ENCODE peak calls at places on chromosomes 1 and 21, in five cellular contexts. O, M, L, C and F are unnamed samples.

GRCh38 chr1:86356247-86356646 is 39.9 kb downstream of the ODF2L start:
- DNase-seq in O (no peak), M (peak), L (no peak), C (peak), F (no peak)

GRCh38 chr21:45336870-45337269 is 49.2 kb upstream of the POFUT2 start:
- DNase-seq in O (no peak), M (no peak), L (no peak), C (no peak), F (no peak)

GRCh38 chr1:30169269-30169668 is 554.1 kb downstream of the MATN1 start:
- DNase-seq in O (no peak), M (no peak), L (no peak), C (no peak), F (no peak)

GRCh38 chr1:203286161-203286984 is 18.9 kb upstream of the BTG2 start:
- DNase-seq in O (no peak), M (no peak), L (peak), C (no peak), F (no peak)

GRCh38 chr21:33355355-33355754 is 30.6 kb downstream of the IFNAR1 start:
- DNase-seq in O (no peak), M (no peak), L (no peak), C (no peak), F (no peak)

GRCh38 chr1:194929376-194929775 is 1678.9 kb downstream of the KCNT2 start:
- DNase-seq in O (no peak), M (peak), L (no peak), C (no peak), F (no peak)

GRCh38 chr1:27872059-27872801 is at the start of gene THEMIS2:
- DNase-seq in O (no peak), M (peak), L (peak), C (no peak), F (peak)

GRCh38 chr1:234603221-234604204 is 6.5 kb downstream of the IRF2BP2 start:
- DNase-seq in O (no peak), M (peak), L (no peak), C (peak), F (no peak)

GRCh38 chr1:41578712-41579335 is 94.3 kb upstream of the EDN2 start:
- DNase-seq in O (no peak), M (peak), L (no peak), C (no peak), F (no peak)

GRCh38 chr1:205582046-205582445 is 49.8 kb downstream of the ELK4 start:
- DNase-seq in O (no peak), M (no peak), L (peak), C (no peak), F (no peak)

GRCh38 chr1:154258784-154259183 is 13.6 kb upstream of the HAX1 start:
- DNase-seq in O (no peak), M (no peak), L (no peak), C (no peak), F (no peak)

GRCh38 chr1:242639104-242639503 is 114.6 kb upstream of the PLD5 start:
- DNase-seq in O (no peak), M (no peak), L (no peak), C (no peak), F (no peak)

GRCh38 chr1:36650200-36651065 is 167.7 kb upstream of the CSF3R start:
- DNase-seq in O (no peak), M (peak), L (peak), C (peak), F (no peak)

GRCh38 chr1:111603979-111604378 is 15.6 kb upstream of the RAP1A start:
- DNase-seq in O (no peak), M (no peak), L (no peak), C (no peak), F (no peak)

GRCh38 chr21:45080639-45081414 is 6.4 kb downstream of the ADARB1 start:
- DNase-seq in O (no peak), M (peak), L (no peak), C (no peak), F (no peak)

GRCh38 chr1:225830823-225831222 is 20.9 kb downstream of the EPHX1 start:
- DNase-seq in O (no peak), M (no peak), L (no peak), C (no peak), F (no peak)

GRCh38 chr1:115252585-115252984 is 85.5 kb downstream of the NGF start:
- DNase-seq in O (no peak), M (no peak), L (no peak), C (no peak), F (no peak)

GRCh38 chr21:35377505-35378090 is 328.5 kb upstream of the RUNX1 start:
- DNase-seq in O (no peak), M (peak), L (no peak), C (no peak), F (no peak)

GRCh38 chr1:109299087-109299983 is 7.5 kb downstream of the MYBPHL start:
- DNase-seq in O (no peak), M (peak), L (peak), C (no peak), F (peak)

GRCh38 chr1:67479146-67479891 is 49.1 kb upstream of the SERBP1 start:
- DNase-seq in O (peak), M (peak), L (no peak), C (no peak), F (no peak)

GRCh38 chr1:203359010-203359571 is 8.2 kb upstream of the FMOD start:
- DNase-seq in O (no peak), M (peak), L (no peak), C (no peak), F (no peak)

GRCh38 chr1:33654267-33654832 is 181.9 kb downstream of the ZSCAN20 start:
- DNase-seq in O (no peak), M (peak), L (no peak), C (peak), F (no peak)

GRCh38 chr21:36717901-36718465 is 19.1 kb downstream of the SIM2 start:
- DNase-seq in O (no peak), M (no peak), L (no peak), C (no peak), F (no peak)

GRCh38 chr1:205538211-205538840 is 33.9 kb downstream of the CDK18 start:
- DNase-seq in O (no peak), M (peak), L (no peak), C (peak), F (no peak)

GRCh38 chr1:93079685-93080141 is 630 bp downstream of the MTF2 start:
- DNase-seq in O (no peak), M (peak), L (peak), C (no peak), F (peak)

GRCh38 chr1:179867493-179868330 is 9.9 kb downstream of the TOR1AIP2 start:
- DNase-seq in O (no peak), M (peak), L (peak), C (peak), F (no peak)

GRCh38 chr1:93663191-93663614 is 18.4 kb downstream of the BCAR3 start:
- DNase-seq in O (no peak), M (no peak), L (no peak), C (no peak), F (no peak)

GRCh38 chr1:17099941-17100340 is 19.3 kb downstream of the PADI2 start:
- DNase-seq in O (no peak), M (no peak), L (no peak), C (no peak), F (no peak)

GRCh38 chr1:156384007-156384406 is 15.0 kb downstream of the RHBG start:
- DNase-seq in O (no peak), M (no peak), L (no peak), C (no peak), F (no peak)

GRCh38 chr1:218351617-218352438 is 6.7 kb downstream of the TGFB2 start:
- DNase-seq in O (no peak), M (peak), L (no peak), C (no peak), F (no peak)

GRCh38 chr1:227170361-227171166 is 147.7 kb downstream of the CDC42BPA start:
- DNase-seq in O (no peak), M (peak), L (no peak), C (no peak), F (no peak)

GRCh38 chr21:41778974-41779600 is 12.2 kb upstream of the RIPK4 start:
- DNase-seq in O (no peak), M (no peak), L (no peak), C (peak), F (no peak)

GRCh38 chr1:113123737-113124136 is 50.7 kb downstream of the LRIG2 start:
- DNase-seq in O (no peak), M (peak), L (no peak), C (no peak), F (no peak)

GRCh38 chr1:213082778-213083445 is 31.9 kb downstream of the RPS6KC1 start:
- DNase-seq in O (no peak), M (peak), L (no peak), C (no peak), F (no peak)

GRCh38 chr1:118563969-118564951 is 379.2 kb upstream of the SPAG17 start:
- DNase-seq in O (no peak), M (peak), L (no peak), C (no peak), F (no peak)

GRCh38 chr1:157880621-157881020 is 39.0 kb upstream of the CD5L start:
- DNase-seq in O (no peak), M (peak), L (no peak), C (no peak), F (no peak)

GRCh38 chr1:192343304-192343703 is 26.5 kb downstream of the RGS21 start:
- DNase-seq in O (no peak), M (no peak), L (no peak), C (no peak), F (no peak)

GRCh38 chr1:40924767-40925166 is 54.7 kb upstream of the CTPS1 start:
- DNase-seq in O (no peak), M (no peak), L (no peak), C (no peak), F (no peak)

GRCh38 chr1:78650114-78650513 is 483 bp downstream of the IFI44 start:
- DNase-seq in O (no peak), M (peak), L (no peak), C (no peak), F (no peak)

GRCh38 chr1:205929812-205930577 is 13.3 kb downstream of the SLC26A9 start:
- DNase-seq in O (no peak), M (no peak), L (no peak), C (no peak), F (no peak)